ENCODE peak calls at places on chromosomes 4 and X, in seven cellular contexts. O is stomach, E is transverse colon, Y is esophagus muscularis mucosa, V is sigmoid colon, M is HepG2, C is upper lobe of left lung. L is an unnamed sample.

GRCh38 chrX:105894721-105895120 is 72.4 kb downstream of the NRK start:
- DNase-seq in O (no peak), E (no peak), Y (no peak), V (no peak), M (no peak), C (no peak), L (no peak)

GRCh38 chrX:20438871-20439526 is 172.3 kb upstream of the RPS6KA3 start:
- DNase-seq in O (no peak), E (no peak), Y (no peak), V (no peak), M (peak; percentile 53), C (no peak), L (no peak)

GRCh38 chr4:100849319-100849718 is 331.5 kb upstream of the EMCN start:
- DNase-seq in O (no peak), E (no peak), Y (no peak), V (no peak), M (no peak), C (no peak), L (no peak)

GRCh38 chr4:123325241-123325681 is 71.3 kb upstream of the SPRY1 start:
- DNase-seq in O (no peak), E (no peak), Y (no peak), V (no peak), M (no peak), C (no peak), L (no peak)

GRCh38 chr4:55169352-55169959 is 44.1 kb upstream of the KDR start:
- DNase-seq in O (peak; percentile 28), E (no peak), Y (no peak), V (no peak), M (peak; percentile 18), C (no peak), L (no peak)

GRCh38 chrX:2514131-2514530 is 13.4 kb upstream of the DHRSX start:
- DNase-seq in O (no peak), E (no peak), Y (no peak), V (no peak), M (no peak), C (no peak), L (no peak)

GRCh38 chrX:13520931-13521330 is 48.5 kb upstream of the EGFL6 start:
- DNase-seq in O (no peak), E (no peak), Y (no peak), V (no peak), M (no peak), C (no peak), L (no peak)

GRCh38 chr4:87525636-87526035 is 3.5 kb downstream of the SPARCL1 start:
- DNase-seq in O (no peak), E (no peak), Y (no peak), V (peak; percentile 75), M (no peak), C (no peak), L (no peak)

GRCh38 chr4:81405900-81406401 is 65.8 kb downstream of the RASGEF1B start:
- DNase-seq in O (peak; percentile 42), E (peak; percentile 20), Y (no peak), V (no peak), M (peak; percentile 81), C (no peak), L (no peak)

GRCh38 chr4:126018274-126018673 is 703.5 kb downstream of the FAT4 start:
- DNase-seq in O (no peak), E (no peak), Y (no peak), V (no peak), M (no peak), C (no peak), L (no peak)

GRCh38 chr4:168765726-168766125 is 244.3 kb downstream of the CBR4 start:
- DNase-seq in O (peak; percentile 64), E (peak; percentile 69), Y (no peak), V (no peak), M (no peak), C (no peak), L (peak; percentile 71)

GRCh38 chrX:21479695-21480280 is 105.6 kb downstream of the CNKSR2 start:
- DNase-seq in O (no peak), E (no peak), Y (no peak), V (no peak), M (peak; percentile 48), C (no peak), L (no peak)

GRCh38 chrX:31237189-31237588 is 165.3 kb upstream of the FTHL17 start:
- DNase-seq in O (no peak), E (no peak), Y (no peak), V (no peak), M (no peak), C (no peak), L (no peak)

GRCh38 chrX:30612250-30612655 is 34.7 kb upstream of the TASL start:
- DNase-seq in O (no peak), E (no peak), Y (no peak), V (no peak), M (peak; percentile 36), C (no peak), L (no peak)

GRCh38 chrX:44876076-44876475 is 3.1 kb downstream of the KDM6A start:
- DNase-seq in O (no peak), E (no peak), Y (no peak), V (no peak), M (no peak), C (no peak), L (no peak)

GRCh38 chr4:21656832-21657231 is 291.7 kb downstream of the KCNIP4 start:
- DNase-seq in O (no peak), E (no peak), Y (no peak), V (no peak), M (peak; percentile 2), C (no peak), L (no peak)

DNA sequence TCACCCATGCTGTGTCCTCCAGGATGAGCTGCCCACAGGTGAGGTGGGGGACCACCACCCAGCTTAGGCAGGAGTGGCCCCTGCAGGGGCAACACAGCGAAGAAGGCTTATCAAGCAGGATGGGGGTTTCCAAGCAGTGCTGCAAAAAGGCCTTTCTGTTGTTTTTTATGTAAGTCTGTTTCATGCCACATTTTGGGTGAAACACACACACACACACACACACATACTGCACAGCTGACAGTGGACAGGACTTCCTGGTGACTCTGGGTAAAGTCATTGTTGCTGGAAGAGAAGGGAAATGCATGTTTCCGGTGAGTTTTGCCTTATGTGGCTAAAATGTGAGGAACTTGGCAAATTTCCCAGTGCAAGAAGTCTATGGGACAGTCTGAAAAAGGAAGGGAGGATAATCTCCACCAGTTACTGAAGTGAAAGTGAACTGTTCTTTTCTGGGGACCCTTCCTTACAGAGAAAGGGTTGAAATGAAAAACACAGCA is 119.2 kb downstream of the IRF2 start:
- DNase-seq in O (no peak), E (no peak), Y (no peak), V (no peak), M (peak; percentile 89), C (no peak), L (no peak)
- TF ChIP-seq EP300 in O (no peak), E (no peak), Y (no peak), V (no peak), M (peak; percentile 49), C (no peak), L (no peak)

GRCh38 chr4:92255920-92256244 is 47.9 kb upstream of the GRID2 start:
- DNase-seq in O (no peak), E (no peak), Y (no peak), V (no peak), M (no peak), C (no peak), L (no peak)

GRCh38 chr4:92253986-92254671 is 49.6 kb upstream of the GRID2 start:
- DNase-seq in O (no peak), E (no peak), Y (no peak), V (no peak), M (no peak), C (no peak), L (no peak)

GRCh38 chr4:92253550-92253949 is 50.2 kb upstream of the GRID2 start:
- DNase-seq in O (no peak), E (no peak), Y (no peak), V (no peak), M (no peak), C (no peak), L (no peak)

GRCh38 chr4:92252846-92253245 is 50.9 kb upstream of the GRID2 start:
- DNase-seq in O (no peak), E (no peak), Y (no peak), V (no peak), M (no peak), C (no peak), L (no peak)

GRCh38 chr4:92254767-92255442 is 48.9 kb upstream of the GRID2 start:
- DNase-seq in O (no peak), E (no peak), Y (no peak), V (no peak), M (no peak), C (peak; percentile 7), L (no peak)
- TF ChIP-seq POLR2AphosphoS5 in O (no peak), E (no peak), Y (no peak), V (no peak), M (no peak), C (no peak), L (no peak)

GRCh38 chr4:139587452-139587851 is 31.4 kb upstream of the SETD7 start:
- DNase-seq in O (no peak), E (no peak), Y (peak; percentile 66), V (no peak), M (no peak), C (no peak), L (no peak)
- TF ChIP-seq POLR2A in O (no peak), E (no peak), Y (no peak), V (no peak), M (no peak), C (no peak), L (no peak)

GRCh38 chr4:159071969-159072765 is 30.7 kb upstream of the RAPGEF2 start:
- DNase-seq in O (no peak), E (no peak), Y (peak; percentile 39), V (no peak), M (no peak), C (no peak), L (no peak)

GRCh38 chr4:159075531-159075932 is 27.3 kb upstream of the RAPGEF2 start:
- DNase-seq in O (no peak), E (no peak), Y (no peak), V (no peak), M (no peak), C (no peak), L (no peak)

DNA sequence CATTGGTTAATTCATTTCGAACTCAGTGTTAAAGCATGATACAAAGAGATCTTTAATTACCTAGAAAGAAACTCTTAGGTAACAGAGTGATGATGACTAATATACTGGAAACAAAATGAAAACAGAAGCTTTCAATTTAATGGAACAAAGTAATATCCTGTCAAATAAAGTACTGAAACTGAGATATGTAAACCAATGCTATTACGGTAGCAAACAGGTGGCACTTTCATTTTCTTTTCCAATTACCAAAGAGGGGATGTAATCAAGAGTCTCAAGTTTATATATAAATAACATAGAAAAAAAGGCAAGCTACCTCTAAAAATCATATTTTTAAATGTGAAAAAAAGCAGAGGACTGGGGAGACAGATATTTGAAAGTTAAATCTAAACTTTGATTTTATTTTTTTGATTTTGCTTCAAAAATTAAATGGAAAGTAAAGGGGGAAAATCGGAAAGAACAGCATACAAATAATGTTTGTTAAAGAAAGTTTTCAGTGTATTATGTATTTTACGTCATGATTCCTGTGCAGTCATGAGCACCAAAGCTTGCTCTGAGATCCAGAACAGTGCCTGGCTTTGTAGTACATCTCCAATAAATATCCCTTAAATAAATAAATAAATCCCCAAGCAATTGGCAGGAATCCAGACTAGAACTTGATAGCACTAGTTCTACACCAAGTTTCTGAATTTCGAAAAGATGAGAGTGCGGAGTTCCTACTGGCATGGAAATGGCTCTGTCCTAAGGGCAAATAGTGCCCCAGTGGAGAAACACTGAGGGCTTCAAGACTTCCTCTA is 25.0 kb upstream of the RAPGEF2 start:
- DNase-seq in O (no peak), E (no peak), Y (no peak), V (no peak), M (peak; percentile 32), C (no peak), L (no peak)
- TF ChIP-seq EP300 in O (no peak), E (no peak), Y (no peak), V (no peak), M (no peak), C (no peak), L (no peak)